ENCODE peak calls at places on chromosomes 13 and 19, in six cellular contexts. F is MCF 10A, P is kidney glomerular epithelial cell, V is GM04503, W is fibroblast of the conjunctiva, H is GM03348. U is an unnamed sample.

GRCh38 chr13:38308736-38309135 is 40.9 kb upstream of the UFM1 start:
- DNase-seq in V (peak), H (peak), F (peak), P (no peak), W (no peak), U (peak)

GRCh38 chr19:5977222-5977784 is 637 bp downstream of the RANBP3 start:
- DNase-seq in F (no peak), V (no peak), P (no peak), W (no peak), H (no peak), U (no peak)

GRCh38 chr19:14003279-14004051 is 2.7 kb downstream of the RFX1 start:
- DNase-seq in H (peak), V (no peak), P (no peak), W (no peak), F (no peak), U (no peak)

GRCh38 chr19:52227196-52227940 is 37.5 kb downstream of the PPP2R1A start:
- DNase-seq in H (no peak), V (no peak), W (no peak), F (no peak), P (no peak), U (no peak)

GRCh38 chr13:99352351-99353271 is 45.4 kb upstream of the GPR183 start:
- DNase-seq in H (no peak), F (no peak), P (no peak), V (no peak), W (no peak), U (no peak)

GRCh38 chr13:22332411-22332810 is 661.5 kb downstream of the FGF9 start:
- DNase-seq in V (no peak), H (no peak), W (no peak), P (no peak), F (no peak), U (no peak)

GRCh38 chr13:97288486-97288900 is 66.4 kb downstream of the MBNL2 start:
- DNase-seq in W (no peak), F (no peak), P (no peak), H (no peak), V (no peak), U (no peak)

GRCh38 chr13:110391273-110391672 is 84.2 kb downstream of the COL4A2 start:
- DNase-seq in V (no peak), F (no peak), P (no peak), H (no peak), W (no peak), U (no peak)

GRCh38 chr13:108957369-108958012 is 328.1 kb downstream of the MYO16 start:
- DNase-seq in W (peak), F (peak), P (peak), V (peak), H (peak), U (peak)

GRCh38 chr19:28264556-28264955 is 948.4 kb downstream of the UQCRFS1 start:
- DNase-seq in V (no peak), H (no peak), P (no peak), W (no peak), F (no peak), U (no peak)

GRCh38 chr19:19274146-19274545 is 1.0 kb upstream of the TM6SF2 start:
- DNase-seq in F (no peak), P (no peak), H (no peak), V (no peak), W (no peak), U (no peak)

GRCh38 chr19:46351241-46352041 is 4.6 kb downstream of the PPP5C start:
- DNase-seq in P (no peak), W (peak), V (no peak), H (peak), F (peak), U (no peak)

GRCh38 chr13:98975822-98976261 is 2.0 kb downstream of the DOCK9 start:
- DNase-seq in H (no peak), F (no peak), V (no peak), W (no peak), P (no peak), U (no peak)

GRCh38 chr13:113149711-113150544 is 8.5 kb upstream of the PROZ start:
- DNase-seq in F (no peak), H (no peak), P (no peak), W (no peak), V (no peak), U (no peak)

GRCh38 chr19:49638360-49638759 is 1.6 kb downstream of the RRAS start:
- DNase-seq in H (peak), P (no peak), F (peak), W (no peak), V (peak), U (no peak)

GRCh38 chr19:8592231-8593009 is 15.2 kb upstream of the MYO1F start:
- DNase-seq in W (peak), H (peak), P (peak), F (no peak), V (no peak), U (peak)

GRCh38 chr13:72782717-72783116 is 784 bp downstream of the PIBF1 start:
- DNase-seq in P (no peak), H (no peak), W (no peak), V (no peak), F (no peak), U (no peak)